ENCODE peak calls at places on chromosomes 6 and 20, in nine cellular contexts. I is HCT116, S is Peyer's patch, Z is brain microvascular endothelial cell, C is H9, L is heart right ventricle, E is upper lobe of right lung, P is PC-9, K is heart left ventricle. A is an unnamed sample.

GRCh38 chr6:36517408-36517807 is 29.9 kb downstream of the STK38 start:
- DNase-seq in L (no peak), E (no peak), Z (no peak), C (no peak), P (no peak), K (no peak), I (no peak), S (no peak), A (no peak)

GRCh38 chr6:15936503-15936902 is 192.4 kb upstream of the MYLIP start:
- DNase-seq in C (no peak), L (no peak), P (no peak), Z (no peak), I (no peak), K (no peak), S (no peak), E (no peak), A (peak; percentile 60)

GRCh38 chr6:165663283-165663735 is 268 bp upstream of the PDE10A start:
- DNase-seq in E (no peak), L (peak; percentile 66), C (peak; percentile 59), P (no peak), K (peak; percentile 68), Z (peak; percentile 46), S (no peak), I (no peak), A (no peak)

GRCh38 chr6:23728707-23729106 is 397.3 kb upstream of the NRSN1 start:
- DNase-seq in L (no peak), Z (no peak), K (no peak), P (no peak), E (no peak), I (no peak), S (no peak), C (no peak), A (no peak)

GRCh38 chr6:144897441-144897921 is 612.3 kb downstream of the UTRN start:
- DNase-seq in I (peak; percentile 94), Z (peak; percentile 82), K (no peak), C (no peak), E (no peak), S (no peak), P (peak; percentile 95), L (no peak), A (no peak)

GRCh38 chr20:41078329-41078728 is 49.7 kb downstream of the TOP1 start:
- DNase-seq in E (no peak), K (peak; percentile 13), Z (peak; percentile 62), C (no peak), I (no peak), S (no peak), L (peak; percentile 32), P (peak; percentile 88), A (no peak)

GRCh38 chr6:11398451-11399326 is 138.9 kb upstream of the TMEM170B start:
- DNase-seq in E (no peak), I (no peak), Z (no peak), K (no peak), P (no peak), C (no peak), L (no peak), S (no peak), A (no peak)

GRCh38 chr6:159594106-159594749 is 98.8 kb downstream of the SOD2 start:
- DNase-seq in K (no peak), S (no peak), C (no peak), L (no peak), Z (peak; percentile 55), P (no peak), I (peak; percentile 33), E (no peak), A (no peak)

GRCh38 chr20:19540401-19540800 is 217.7 kb upstream of the RIN2 start:
- DNase-seq in E (no peak), L (peak; percentile 17), K (peak; percentile 15), I (no peak), P (no peak), Z (no peak), S (peak; percentile 17), C (no peak), A (no peak)

GRCh38 chr6:166305562-166306117 is 2.6 kb downstream of the PRR18 start:
- DNase-seq in E (no peak), P (no peak), C (no peak), Z (no peak), K (no peak), I (no peak), L (no peak), S (no peak), A (no peak)

GRCh38 chr20:24934101-24934661 is 14.9 kb upstream of the CST7 start:
- DNase-seq in P (no peak), Z (no peak), L (no peak), S (no peak), K (no peak), E (peak; percentile 48), I (no peak), C (no peak), A (no peak)

GRCh38 chr20:43767686-43768474 is 41.1 kb upstream of the GTSF1L start:
- DNase-seq in Z (no peak), S (no peak), I (no peak), L (no peak), K (no peak), E (peak; percentile 15), C (no peak), P (no peak), A (no peak)

DNA sequence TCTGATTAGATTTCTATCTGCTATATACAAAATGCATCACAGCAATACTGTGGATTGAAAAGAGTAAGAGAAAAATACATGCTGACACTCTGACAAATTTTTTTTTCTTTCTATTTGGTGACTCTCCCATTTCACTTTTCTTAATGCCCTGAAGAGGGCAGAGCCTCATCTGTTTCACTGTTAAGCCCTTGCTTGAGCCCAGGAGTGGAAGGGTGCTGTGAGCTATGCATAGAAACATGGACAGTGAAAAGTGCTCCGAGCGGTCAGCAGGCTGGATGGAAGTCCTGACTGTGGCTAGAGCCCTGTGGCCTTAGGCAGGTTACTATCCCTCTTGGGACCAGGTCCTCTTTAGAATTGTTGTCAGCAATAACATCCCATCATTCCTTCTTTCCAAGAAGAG is 17.4 kb upstream of the CSE1L start:
- DNase-seq in P (no peak), L (no peak), Z (peak; percentile 29), C (no peak), E (no peak), K (no peak), I (no peak), S (no peak), A (peak; percentile 19)
- H3K27ac ChIP-seq in P (no peak overlapping the region), L (no peak overlapping the region), Z (no peak overlapping the region), C (no peak overlapping the region), E (no peak overlapping the region), K (no peak overlapping the region), I (no peak overlapping the region), S (no peak overlapping the region), A (no peak overlapping the region)

GRCh38 chr20:58219342-58219700 is 9.1 kb downstream of the ANKRD60 start:
- DNase-seq in K (no peak), C (no peak), Z (peak; percentile 54), E (no peak), S (no peak), L (no peak), I (no peak), P (peak; percentile 75), A (no peak)
- TF ChIP-seq CTCF in K (no peak), C (no peak), Z (no peak), E (no peak), S (no peak), L (no peak), I (no peak), P (peak; percentile 49), A (no peak)

GRCh38 chr20:64040231-64041039 is 4.5 kb downstream of the C20orf204 start:
- DNase-seq in K (no peak), S (no peak), P (no peak), C (no peak), E (no peak), I (no peak), Z (no peak), L (no peak), A (no peak)

GRCh38 chr20:64041781-64042771 is 6.1 kb downstream of the C20orf204 start:
- DNase-seq in K (no peak), C (no peak), S (no peak), E (no peak), L (no peak), Z (no peak), I (no peak), P (no peak), A (peak; percentile 29)

GRCh38 chr20:64038579-64039292 is 2.8 kb downstream of the C20orf204 start:
- DNase-seq in L (peak; percentile 92), I (peak; percentile 48), Z (peak; percentile 18), P (peak; percentile 69), S (peak; percentile 81), E (peak; percentile 89), K (peak; percentile 91), C (peak; percentile 89), A (peak; percentile 76)

GRCh38 chr20:64039293-64040160 is 3.5 kb downstream of the C20orf204 start:
- DNase-seq in E (no peak), P (no peak), C (no peak), K (no peak), L (no peak), Z (no peak), S (no peak), I (no peak), A (no peak)

DNA sequence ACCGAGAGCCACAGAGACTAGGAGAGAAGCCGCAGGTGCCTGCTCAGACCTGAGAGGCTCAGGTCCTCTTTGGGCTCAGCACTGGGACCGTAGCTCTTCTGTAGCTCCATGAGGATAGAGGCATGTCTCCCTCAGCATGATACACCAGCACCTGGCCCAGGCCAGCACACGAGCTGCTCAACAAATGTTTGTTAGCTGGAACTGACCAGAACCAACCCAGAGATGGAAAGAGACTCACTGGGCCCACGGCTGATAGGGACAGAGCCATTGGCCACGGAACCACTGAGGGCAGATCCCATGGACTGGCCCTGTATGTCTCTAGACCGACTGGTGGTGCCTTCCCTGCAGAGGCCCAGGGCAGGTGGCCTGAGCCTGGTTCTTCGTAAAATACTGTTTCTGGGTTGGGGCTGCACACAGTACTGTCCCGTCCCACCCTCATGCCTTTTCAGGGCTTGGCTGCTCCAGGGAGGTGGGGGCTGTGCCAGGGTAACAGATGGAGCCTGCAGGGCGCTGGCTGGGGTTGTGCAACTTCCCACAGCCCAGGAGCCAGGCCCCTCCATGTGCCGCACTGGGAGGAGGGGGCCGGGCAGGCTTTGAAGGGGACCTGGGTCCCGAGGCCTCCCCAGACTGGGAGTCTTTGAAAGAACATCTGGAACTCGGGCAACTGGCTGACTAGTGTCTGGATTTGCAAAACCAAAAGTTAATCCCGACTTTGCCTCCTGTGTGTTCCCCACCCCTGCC is 5.2 kb downstream of the C20orf204 start:
- DNase-seq in P (no peak), K (no peak), E (no peak), S (no peak), Z (no peak), I (no peak), L (no peak), C (no peak), A (peak; percentile 67)
- H3K27ac ChIP-seq in P (no peak overlapping the region), K (peak overlapping the region; percentile 89), E (peak overlapping the region; percentile 77), S (peak overlapping the region; percentile 74), Z (no peak overlapping the region), I (no peak overlapping the region), L (peak overlapping the region; percentile 88), C (no peak overlapping the region), A (peak overlapping the region; percentile 49)

DNA sequence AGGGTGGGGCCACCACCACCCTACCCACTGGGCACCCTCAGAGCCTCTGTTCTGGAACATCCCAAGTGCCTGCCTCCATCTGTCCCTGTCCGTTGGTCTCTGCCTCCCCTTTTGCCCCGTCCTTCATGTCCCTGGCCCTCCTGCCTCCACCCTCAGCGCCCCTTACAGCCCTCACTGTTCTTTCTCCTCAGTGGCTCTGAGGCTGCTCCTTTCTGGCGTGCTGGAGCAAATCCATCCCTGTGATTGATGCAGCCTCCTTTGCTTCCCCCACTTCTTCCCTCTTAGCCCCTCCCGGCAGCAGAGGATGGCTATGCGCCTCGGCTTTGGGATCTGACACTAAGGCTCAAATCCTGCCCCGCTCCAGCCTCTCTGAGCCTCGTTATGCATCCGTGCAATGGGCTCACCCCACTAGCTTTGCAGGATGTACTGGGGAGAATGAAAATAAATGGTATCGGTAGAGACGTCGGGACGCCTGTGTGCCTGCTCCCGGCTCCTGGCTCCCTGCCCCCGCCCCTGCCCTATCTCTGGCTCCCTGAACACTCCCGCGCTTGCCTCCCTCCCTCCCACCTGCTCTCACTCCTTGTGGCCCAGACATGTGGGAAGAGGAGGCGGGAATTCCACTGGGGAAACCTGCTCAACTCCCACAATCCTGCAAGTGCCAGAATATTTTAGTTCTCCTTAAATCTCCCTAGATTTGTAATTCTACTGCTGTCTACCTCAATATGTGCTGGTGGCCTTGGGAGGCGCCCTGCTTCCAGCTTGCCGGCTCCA is 13.1 kb downstream of the VSTM2L start:
- DNase-seq in I (no peak), P (no peak), E (no peak), K (no peak), S (no peak), Z (no peak), C (peak; percentile 65), L (no peak), A (no peak)
- TF ChIP-seq CTCF in I (peak; percentile 11), P (no peak), E (no peak), K (no peak), S (no peak), Z (no peak), C (no peak), L (no peak), A (no peak)